ENCODE peak calls at places on chromosomes 12 and 14, in six cellular contexts. O is H1, W is HCT116, V is stomach, A is K562, Z is HL-60. T is an unnamed sample.
A peak's percentile ranks its signal among the peaks of the same experiment; 100 is the strongest.

GRCh38 chr14:44027397-44027796 is 479.7 kb downstream of the FSCB start:
- DNase-seq in Z (peak; percentile 21), W (no peak), O (no peak), A (no peak), V (no peak), T (no peak)

GRCh38 chr12:49946497-49946896 is 4.0 kb upstream of the AQP2 start:
- DNase-seq in O (no peak), W (no peak), A (no peak), Z (no peak), V (no peak), T (no peak)

GRCh38 chr14:94635143-94635542 is 23.0 kb downstream of the SERPINA3 start:
- DNase-seq in V (no peak), W (no peak), A (no peak), Z (no peak), O (no peak), T (no peak)

GRCh38 chr12:82852529-82852928 is 165.8 kb downstream of the TMTC2 start:
- DNase-seq in V (no peak), O (no peak), Z (no peak), A (no peak), W (no peak), T (no peak)

GRCh38 chr14:103130017-103130764 is 6.9 kb downstream of the TNFAIP2 start:
- DNase-seq in A (no peak), V (no peak), Z (no peak), O (no peak), W (no peak), T (peak; percentile 64)

GRCh38 chr12:45989277-45989856 is 1.0 kb downstream of the SCAF11 start:
- DNase-seq in W (peak; percentile 28), Z (peak; percentile 76), A (no peak), O (no peak), V (peak; percentile 68), T (no peak)

GRCh38 chr12:50059440-50060119 is 2.2 kb downstream of the ASIC1 start:
- DNase-seq in Z (peak; percentile 88), A (no peak), W (no peak), O (no peak), V (no peak), T (no peak)

GRCh38 chr14:55077691-55078151 is 26.3 kb downstream of the MAPK1IP1L start:
- DNase-seq in V (peak; percentile 79), Z (no peak), O (peak; percentile 41), A (no peak), W (peak; percentile 92), T (peak; percentile 87)

GRCh38 chr14:100027771-100028490 is 37.3 kb upstream of the EVL start:
- DNase-seq in A (no peak), O (no peak), V (no peak), W (no peak), Z (no peak), T (no peak)

GRCh38 chr12:34341362-34341733 is 319.1 kb downstream of the ALG10 start:
- DNase-seq in A (peak; percentile 58), V (no peak), Z (no peak), W (no peak), O (no peak), T (no peak)

GRCh38 chr14:58808828-58809227 is 171.1 kb downstream of the DACT1 start:
- DNase-seq in Z (no peak), O (no peak), V (peak; percentile 38), W (no peak), A (no peak), T (no peak)

GRCh38 chr12:77204055-77204454 is 138.7 kb upstream of the E2F7 start:
- DNase-seq in W (no peak), V (no peak), O (no peak), Z (no peak), A (no peak), T (no peak)

GRCh38 chr12:43285248-43285647 is 266.8 kb downstream of the ADAMTS20 start:
- DNase-seq in O (no peak), A (no peak), Z (no peak), W (no peak), V (no peak), T (no peak)

GRCh38 chr12:100789146-100789545 is 5.4 kb upstream of the ANO4 start:
- DNase-seq in Z (no peak), V (no peak), O (no peak), W (no peak), A (no peak), T (no peak)

GRCh38 chr14:100438678-100439592 is 115.8 kb downstream of the SLC25A47 start:
- DNase-seq in W (peak; percentile 91), Z (no peak), O (no peak), A (no peak), V (peak; percentile 42), T (no peak)

GRCh38 chr14:99667821-99668220 is 16.3 kb upstream of the CYP46A1 start:
- DNase-seq in V (no peak), Z (peak; percentile 29), O (no peak), A (no peak), W (no peak), T (no peak)

GRCh38 chr12:60169904-60170303 is 574.1 kb downstream of the SLC16A7 start:
- DNase-seq in W (no peak), A (no peak), V (no peak), O (no peak), Z (no peak), T (no peak)

GRCh38 chr12:132066345-132066685 is 77.8 kb downstream of the DDX51 start:
- DNase-seq in W (no peak), Z (peak; percentile 69), V (no peak), O (no peak), A (no peak), T (no peak)

GRCh38 chr12:115375188-115375991 is 691.4 kb upstream of the TBX3 start:
- DNase-seq in Z (no peak), A (no peak), V (no peak), W (no peak), O (no peak), T (no peak)

GRCh38 chr14:44453433-44454171 is 53.5 kb downstream of the FSCB start:
- DNase-seq in O (no peak), Z (no peak), W (no peak), A (no peak), V (no peak), T (no peak)

GRCh38 chr14:82806016-82806415 is 1272.4 kb upstream of the SEL1L start:
- DNase-seq in O (no peak), A (no peak), W (no peak), Z (no peak), V (no peak), T (no peak)

GRCh38 chr12:95100264-95101190 is 27.1 kb upstream of the NR2C1 start:
- DNase-seq in W (no peak), O (no peak), Z (no peak), V (no peak), A (peak; percentile 44), T (no peak)

GRCh38 chr12:87152841-87153528 is 876.2 kb downstream of the C12orf50 start:
- DNase-seq in V (no peak), Z (no peak), O (no peak), A (no peak), W (no peak), T (no peak)

GRCh38 chr12:14200598-14200997 is 164.9 kb upstream of the ATF7IP start:
- DNase-seq in W (no peak), V (no peak), O (no peak), A (no peak), Z (no peak), T (no peak)

GRCh38 chr12:31729728-31730127 is 907 bp upstream of the AMN1 start:
- DNase-seq in Z (peak; percentile 26), W (no peak), A (no peak), O (no peak), V (no peak), T (no peak)

DNA sequence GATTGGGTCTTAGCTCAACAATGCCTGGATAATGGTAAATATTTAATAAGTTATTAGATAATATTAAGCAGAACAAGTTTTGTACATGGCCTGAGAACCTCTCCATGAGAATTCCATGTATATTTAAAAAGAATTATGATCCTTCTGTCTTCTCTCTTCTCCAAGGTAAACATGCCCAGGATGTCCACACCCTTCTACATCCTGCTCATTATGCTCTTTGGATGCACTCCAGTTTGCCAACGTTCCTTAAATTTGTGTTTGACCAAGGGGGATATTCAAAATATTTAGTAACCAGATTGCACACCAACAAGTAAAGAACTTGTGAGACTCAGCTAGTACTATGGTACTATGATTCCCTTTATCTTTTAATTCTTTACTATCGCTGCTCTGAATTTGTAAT is 44.8 kb upstream of the ERGIC2 start:
- DNase-seq in Z (no peak), O (no peak), W (no peak), V (no peak), A (no peak), T (no peak)
- H3K4me3 ChIP-seq in Z (no peak overlapping the region), O (no peak overlapping the region), W (no peak overlapping the region), V (no peak overlapping the region), A (no peak overlapping the region), T (no peak overlapping the region)

GRCh38 chr12:110269622-110270124 is 11.4 kb upstream of the ATP2A2 start:
- DNase-seq in A (peak; percentile 70), W (no peak), Z (no peak), V (no peak), O (no peak), T (peak; percentile 20)

GRCh38 chr12:110271015-110271414 is 10.0 kb upstream of the ATP2A2 start:
- DNase-seq in A (no peak), V (no peak), W (no peak), O (no peak), Z (no peak), T (no peak)

GRCh38 chr12:110266381-110266909 is 14.6 kb upstream of the ATP2A2 start:
- DNase-seq in A (no peak), W (no peak), V (no peak), O (no peak), Z (no peak), T (no peak)

GRCh38 chr12:110270125-110270962 is 10.7 kb upstream of the ATP2A2 start:
- DNase-seq in O (no peak), V (peak; percentile 36), Z (no peak), W (no peak), A (peak; percentile 67), T (peak; percentile 25)

GRCh38 chr12:110266980-110267620 is 13.9 kb upstream of the ATP2A2 start:
- DNase-seq in O (no peak), W (no peak), A (peak; percentile 27), V (no peak), Z (peak; percentile 12), T (no peak)
- TF ChIP-seq POLR2AphosphoS5 in O (no peak), W (no peak), A (no peak), V (no peak), Z (no peak), T (no peak)

GRCh38 chr12:20374775-20375174 is 6.4 kb downstream of the PDE3A start:
- DNase-seq in W (no peak), A (no peak), O (no peak), V (no peak), Z (no peak), T (no peak)

GRCh38 chr12:20377750-20378149 is 9.4 kb downstream of the PDE3A start:
- DNase-seq in Z (no peak), V (no peak), A (no peak), W (no peak), O (no peak), T (no peak)

GRCh38 chr12:20372326-20373097 is 4.2 kb downstream of the PDE3A start:
- DNase-seq in A (no peak), W (no peak), V (no peak), Z (no peak), O (no peak), T (no peak)

GRCh38 chr12:20382117-20382516 is 13.8 kb downstream of the PDE3A start:
- DNase-seq in W (no peak), Z (no peak), O (no peak), A (no peak), V (no peak), T (no peak)

GRCh38 chr12:20376984-20377383 is 8.6 kb downstream of the PDE3A start:
- DNase-seq in A (no peak), V (no peak), Z (peak; percentile 12), O (no peak), W (peak; percentile 22), T (no peak)
- TF ChIP-seq CTCF in A (no peak), V (peak; percentile 7), Z (no peak), O (no peak), W (peak; percentile 67), T (no peak)

GRCh38 chr12:122872815-122873361 is 23.0 kb downstream of the VPS37B start:
- DNase-seq in A (no peak), V (peak; percentile 43), W (no peak), O (no peak), Z (no peak), T (no peak)
- H3K4me3 ChIP-seq in A (no peak overlapping the region), V (no peak overlapping the region), W (no peak overlapping the region), O (no peak overlapping the region), Z (no peak overlapping the region), T (peak overlapping the region; percentile 41)